ENCODE peak calls at places on chromosomes 4 and X, in four cellular contexts. B is mucosa of descending colon, J is frontal cortex, G is lower lobe of right lung. T is an unnamed sample.

GRCh38 chr4:21032246-21032645 is 332.0 kb downstream of the PACRGL start:
- DNase-seq in G (no peak), B (no peak), J (no peak), T (no peak)

GRCh38 chr4:117400039-117400835 is 314.9 kb upstream of the TRAM1L1 start:
- DNase-seq in G (no peak), J (no peak), B (no peak), T (no peak)

GRCh38 chrX:37454537-37455285 is 105.5 kb downstream of the PRRG1 start:
- DNase-seq in J (no peak), G (no peak), B (peak), T (no peak)

GRCh38 chrX:120753413-120754251 is 122.0 kb downstream of the CT47B1 start:
- DNase-seq in G (no peak), B (no peak), J (no peak), T (no peak)

GRCh38 chr4:52600275-52600674 is 58.8 kb downstream of the USP46 start:
- DNase-seq in J (no peak), G (no peak), B (no peak), T (peak)

GRCh38 chr4:107283587-107284559 is 247.8 kb upstream of the DKK2 start:
- DNase-seq in J (no peak), B (no peak), G (no peak), T (no peak)

GRCh38 chr4:76341063-76341462 is 34.5 kb downstream of the STBD1 start:
- DNase-seq in J (peak), B (no peak), G (no peak), T (no peak)

GRCh38 chr4:54218736-54219135 is 10.4 kb upstream of the PDGFRA start:
- DNase-seq in J (no peak), B (no peak), G (no peak), T (no peak)

GRCh38 chr4:185583813-185584212 is 48.5 kb upstream of the PDLIM3 start:
- DNase-seq in J (no peak), G (no peak), B (no peak), T (no peak)

GRCh38 chr4:104099141-104099540 is 379.4 kb upstream of the TACR3 start:
- DNase-seq in B (no peak), J (no peak), G (no peak), T (no peak)

GRCh38 chrX:56795309-56795868 is 66.3 kb downstream of the NBDY start:
- DNase-seq in J (no peak), B (no peak), G (no peak), T (peak)

GRCh38 chr4:153520871-153521329 is 54.7 kb downstream of the TMEM131L start:
- DNase-seq in B (no peak), J (no peak), G (no peak), T (no peak)

GRCh38 chr4:176002007-176002623 is 63.5 kb upstream of the WDR17 start:
- DNase-seq in J (peak), G (peak), B (peak), T (peak)

GRCh38 chr4:56976283-56976877 is 1.0 kb downstream of the NOA1 start:
- DNase-seq in B (no peak), J (no peak), G (no peak), T (peak)

GRCh38 chr4:151895671-151896070 is 134.9 kb upstream of the GATB start:
- DNase-seq in G (no peak), B (no peak), J (no peak), T (no peak)

GRCh38 chr4:109729155-109729562 is 711 bp downstream of the PLA2G12A start:
- DNase-seq in J (peak), B (no peak), G (no peak), T (no peak)

GRCh38 chr4:7384929-7385890 is 49.5 kb downstream of the PSAPL1 start:
- DNase-seq in G (peak), J (peak), B (no peak), T (no peak)

T was measured in stomach.